ENCODE peak calls at places on chromosomes 5 and 9, in seven cellular contexts. One of them, this sample, is unnamed.

GRCh38 chr5:1220831-1221230 is 4.3 kb upstream of the SLC6A18 start:
- DNase-seq in HFF-Myc: no peak
- DNase-seq in aorta: no peak
- DNase-seq in AG08396: no peak
- DNase-seq in T-helper 22 cell: no peak
- DNase-seq in HTR-8/SVneo: no peak
- DNase-seq in esophagus muscularis mucosa: no peak
- DNase-seq in this sample: no peak

GRCh38 chr5:121006206-121006605 is 542.1 kb downstream of the PRR16 start:
- DNase-seq in HFF-Myc: no peak
- DNase-seq in aorta: no peak
- DNase-seq in AG08396: no peak
- DNase-seq in T-helper 22 cell: no peak
- DNase-seq in HTR-8/SVneo: no peak
- DNase-seq in esophagus muscularis mucosa: no peak
- DNase-seq in this sample: no peak

GRCh38 chr5:34598177-34598794 is 57.8 kb upstream of the RAI14 start:
- DNase-seq in HFF-Myc: peak
- DNase-seq in aorta: no peak
- DNase-seq in AG08396: peak
- DNase-seq in T-helper 22 cell: no peak
- DNase-seq in HTR-8/SVneo: peak
- DNase-seq in esophagus muscularis mucosa: no peak
- DNase-seq in this sample: no peak

GRCh38 chr5:174065528-174066189 is 20.2 kb downstream of the NSG2 start:
- DNase-seq in HFF-Myc: no peak
- DNase-seq in aorta: no peak
- DNase-seq in AG08396: no peak
- DNase-seq in T-helper 22 cell: no peak
- DNase-seq in HTR-8/SVneo: no peak
- DNase-seq in esophagus muscularis mucosa: no peak
- DNase-seq in this sample: no peak

GRCh38 chr5:166127766-166128565 is 2163.5 kb upstream of the WWC1 start:
- DNase-seq in HFF-Myc: no peak
- DNase-seq in aorta: no peak
- DNase-seq in AG08396: no peak
- DNase-seq in T-helper 22 cell: no peak
- DNase-seq in HTR-8/SVneo: no peak
- DNase-seq in esophagus muscularis mucosa: no peak
- DNase-seq in this sample: no peak

GRCh38 chr9:128550770-128551651 is 1.4 kb upstream of the SPTAN1 start:
- DNase-seq in HFF-Myc: no peak
- DNase-seq in aorta: no peak
- DNase-seq in AG08396: peak
- DNase-seq in T-helper 22 cell: no peak
- DNase-seq in HTR-8/SVneo: no peak
- DNase-seq in esophagus muscularis mucosa: no peak
- DNase-seq in this sample: no peak

GRCh38 chr9:131013771-131014676 is 5.0 kb downstream of the LAMC3 start:
- DNase-seq in HFF-Myc: no peak
- DNase-seq in aorta: no peak
- DNase-seq in AG08396: no peak
- DNase-seq in T-helper 22 cell: no peak
- DNase-seq in HTR-8/SVneo: no peak
- DNase-seq in esophagus muscularis mucosa: no peak
- DNase-seq in this sample: no peak

GRCh38 chr5:154071799-154072781 is 33.3 kb downstream of the MFAP3 start:
- DNase-seq in HFF-Myc: peak
- DNase-seq in aorta: peak
- DNase-seq in AG08396: peak
- DNase-seq in T-helper 22 cell: peak
- DNase-seq in HTR-8/SVneo: peak
- DNase-seq in esophagus muscularis mucosa: peak
- DNase-seq in this sample: peak

This sample was measured in cardiac septum.